ENCODE peak calls at places on chromosome 13, in eight cellular contexts. R is heart left ventricle, H is stomach, C is kidney, W is cardiac muscle cell, T is Panc1, J is neural progenitor cell, Y is fibroblast of lung. U is an unnamed sample.

GRCh38 chr13:46621133-46621532 is 68.2 kb downstream of the LRCH1 start:
- DNase-seq in R (no peak), H (no peak), C (no peak), W (no peak), T (no peak), J (no peak), Y (no peak), U (no peak)

GRCh38 chr13:29563941-29564340 is 31.5 kb downstream of the SLC7A1 start:
- DNase-seq in R (no peak), H (no peak), C (no peak), W (no peak), T (no peak), J (no peak), Y (no peak), U (no peak)

GRCh38 chr13:33870046-33870668 is 52.2 kb downstream of the RFC3 start:
- DNase-seq in R (no peak), H (no peak), C (no peak), W (no peak), T (no peak), J (no peak), Y (no peak), U (no peak)

GRCh38 chr13:84187626-84188025 is 305.4 kb upstream of the SLITRK1 start:
- DNase-seq in R (no peak), H (no peak), C (no peak), W (no peak), T (no peak), J (no peak), Y (no peak), U (no peak)

GRCh38 chr13:42393573-42394360 is 121.8 kb downstream of the AKAP11 start:
- DNase-seq in R (peak; percentile 39), H (no peak), C (no peak), W (no peak), T (no peak), J (no peak), Y (no peak), U (no peak)

GRCh38 chr13:40794414-40795368 is 5.3 kb downstream of the SLC25A15 start:
- DNase-seq in R (no peak), H (no peak), C (no peak), W (no peak), T (no peak), J (no peak), Y (no peak), U (no peak)

GRCh38 chr13:74816737-74817136 is 665.2 kb downstream of the TBC1D4 start:
- DNase-seq in R (no peak), H (no peak), C (no peak), W (no peak), T (no peak), J (no peak), Y (no peak), U (no peak)

GRCh38 chr13:25037057-25037813 is 58.7 kb upstream of the PABPC3 start:
- DNase-seq in R (no peak), H (peak; percentile 46), C (no peak), W (peak; percentile 76), T (peak; percentile 46), J (peak; percentile 82), Y (peak; percentile 73), U (peak; percentile 75)

GRCh38 chr13:29817604-29818378 is 32.6 kb downstream of the UBL3 start:
- DNase-seq in R (no peak), H (no peak), C (no peak), W (no peak), T (no peak), J (no peak), Y (no peak), U (no peak)

GRCh38 chr13:65378943-65379519 is 1851.1 kb downstream of the PCDH9 start:
- DNase-seq in R (no peak), H (no peak), C (no peak), W (no peak), T (no peak), J (peak; percentile 3), Y (peak; percentile 53), U (no peak)

GRCh38 chr13:113404723-113405471 is 41.0 kb upstream of the GRTP1 start:
- DNase-seq in R (peak; percentile 52), H (no peak), C (peak; percentile 62), W (no peak), T (no peak), J (no peak), Y (no peak), U (no peak)

GRCh38 chr13:79874396-79875360 is 393.7 kb downstream of the NDFIP2 start:
- DNase-seq in R (no peak), H (no peak), C (no peak), W (no peak), T (no peak), J (no peak), Y (no peak), U (no peak)

GRCh38 chr13:112859128-112859816 is 109.7 kb upstream of the MCF2L start:
- DNase-seq in R (no peak), H (no peak), C (peak; percentile 66), W (no peak), T (no peak), J (no peak), Y (no peak), U (no peak)

GRCh38 chr13:68304287-68304893 is 1074.3 kb upstream of the PCDH9 start:
- DNase-seq in R (no peak), H (no peak), C (no peak), W (peak; percentile 51), T (peak; percentile 30), J (peak; percentile 35), Y (peak; percentile 39), U (no peak)

GRCh38 chr13:112348642-112349345 is 27.4 kb upstream of the SPACA7 start:
- DNase-seq in R (no peak), H (no peak), C (peak; percentile 30), W (no peak), T (no peak), J (no peak), Y (no peak), U (no peak)

GRCh38 chr13:96428904-96429303 is 339.0 kb downstream of the HS6ST3 start:
- DNase-seq in R (no peak), H (no peak), C (no peak), W (no peak), T (no peak), J (no peak), Y (no peak), U (no peak)

GRCh38 chr13:105971312-105971711 is 564.1 kb downstream of the EFNB2 start:
- DNase-seq in R (no peak), H (no peak), C (no peak), W (no peak), T (no peak), J (peak; percentile 12), Y (no peak), U (no peak)

GRCh38 chr13:98521876-98522275 is 55.0 kb downstream of the STK24 start:
- DNase-seq in R (no peak), H (no peak), C (peak; percentile 69), W (peak; percentile 31), T (no peak), J (no peak), Y (no peak), U (peak; percentile 63)

GRCh38 chr13:98523455-98524102 is 53.3 kb downstream of the STK24 start:
- DNase-seq in R (no peak), H (no peak), C (no peak), W (no peak), T (no peak), J (no peak), Y (no peak), U (no peak)

GRCh38 chr13:98519976-98520375 is 56.9 kb downstream of the STK24 start:
- DNase-seq in R (no peak), H (no peak), C (no peak), W (peak; percentile 56), T (no peak), J (no peak), Y (no peak), U (no peak)

GRCh38 chr13:98520674-98521449 is 56.0 kb downstream of the STK24 start:
- DNase-seq in R (no peak), H (no peak), C (no peak), W (no peak), T (no peak), J (no peak), Y (no peak), U (no peak)

DNA sequence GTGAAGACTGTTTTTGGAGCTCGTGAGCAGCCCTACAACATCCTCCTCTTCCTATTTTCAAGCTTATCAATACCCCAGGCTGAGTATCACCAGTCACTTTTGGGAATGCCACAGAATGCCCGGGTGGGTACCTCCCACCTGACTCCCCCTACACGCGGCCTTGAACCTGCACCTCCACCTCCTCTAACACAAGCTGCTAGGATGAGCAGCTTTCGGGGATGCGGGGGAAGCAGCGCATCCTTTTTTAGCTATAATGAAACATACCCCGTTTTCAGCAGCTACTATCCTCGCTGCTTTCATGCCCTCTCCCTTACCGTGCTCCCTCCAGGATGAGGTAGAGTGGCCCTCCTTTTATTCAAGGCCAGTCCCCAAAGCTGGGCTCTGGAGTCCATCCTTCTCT is 55.4 kb downstream of the STK24 start:
- DNase-seq in R (no peak), H (no peak), C (no peak), W (no peak), T (no peak), J (no peak), Y (no peak), U (no peak)
- H3K4me1 ChIP-seq in R (peaks cover 65% of the 10 kb centered on the region), H (peaks cover 88% of the 10 kb centered on the region), C (peaks cover 42% of the 10 kb centered on the region), W (peaks cover 61% of the 10 kb centered on the region), T (no peaks in the 10 kb centered on the region), J (peaks cover 41% of the 10 kb centered on the region), Y (peaks cover 5% of the 10 kb centered on the region), U (peaks cover 52% of the 10 kb centered on the region)

DNA sequence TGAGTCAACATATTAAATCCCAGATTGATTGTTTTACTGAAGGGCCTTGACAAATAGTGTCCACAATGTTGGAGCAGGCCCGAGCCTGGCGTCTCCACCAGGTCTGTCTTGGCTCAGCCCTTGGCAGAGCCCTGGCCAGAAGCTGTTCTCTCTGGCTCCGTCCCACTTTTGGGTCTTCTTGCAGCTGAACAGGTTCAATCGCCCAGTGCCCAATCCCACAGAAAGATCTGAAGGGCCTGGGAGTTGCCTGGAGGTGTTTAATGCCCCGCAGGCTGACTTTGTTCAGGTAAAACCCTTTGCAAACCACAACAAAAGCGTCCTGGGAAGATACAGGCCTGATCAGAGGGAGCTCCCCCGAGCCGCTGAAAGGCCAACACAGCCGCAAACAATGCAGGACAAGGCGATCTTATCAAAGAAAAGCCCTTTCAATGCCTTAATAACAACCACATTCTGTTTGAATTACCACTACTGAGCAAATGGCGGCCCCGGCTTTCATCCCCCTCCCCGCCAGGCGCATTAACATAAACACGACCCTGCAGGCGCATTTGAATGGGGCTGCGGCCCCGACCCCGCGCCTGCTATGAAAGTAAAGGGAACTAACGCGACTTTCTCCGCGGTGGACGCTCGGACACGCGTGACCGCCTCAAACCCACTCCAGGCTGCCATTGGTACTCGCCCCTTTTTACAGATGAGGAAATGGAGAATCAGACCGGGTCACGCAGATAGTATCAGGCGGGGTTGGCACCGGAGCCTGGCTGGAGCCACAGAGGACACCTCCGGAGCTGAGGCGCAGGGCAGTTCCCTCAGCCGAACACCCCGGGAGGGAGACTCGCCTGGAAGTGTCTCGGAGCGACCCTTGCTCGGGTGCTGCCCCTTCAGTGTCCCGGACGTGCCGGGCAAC is 3.1 kb downstream of the CDX2 start:
- DNase-seq in R (no peak), H (peak; percentile 26), C (no peak), W (no peak), T (no peak), J (peak; percentile 87), Y (no peak), U (no peak)
- H3K4me3 ChIP-seq in R (no peak overlapping the region), H (no peak overlapping the region), C (no peak overlapping the region), W (no peak overlapping the region), T (peak overlapping the region; percentile 53), J (peak overlapping the region; percentile 34), Y (no peak overlapping the region), U (peak overlapping the region; percentile 17)

GRCh38 chr13:110138009-110138699 is 168.8 kb downstream of the COL4A1 start:
- DNase-seq in R (peak; percentile 82), H (peak; percentile 55), C (peak; percentile 88), W (peak; percentile 62), T (no peak), J (peak; percentile 56), Y (peak; percentile 60), U (peak; percentile 53)
- TF ChIP-seq CTCF in R (no peak), H (no peak), C (no peak), W (peak; percentile 4), T (no peak), J (peak; percentile 0), Y (peak; percentile 15), U (no peak)

GRCh38 chr13:50908371-50908770 is 1.2 kb upstream of the RNASEH2B start:
- DNase-seq in R (no peak), H (no peak), C (no peak), W (no peak), T (no peak), J (no peak), Y (no peak), U (no peak)
- H3K4me1 ChIP-seq in R (peaks cover 25% of the 10 kb centered on the region), H (peaks cover 41% of the 10 kb centered on the region), C (no peaks in the 10 kb centered on the region), W (peaks cover 23% of the 10 kb centered on the region), T (peaks cover 19% of the 10 kb centered on the region), J (peaks cover 21% of the 10 kb centered on the region), Y (peaks cover 8% of the 10 kb centered on the region), U (peaks cover 23% of the 10 kb centered on the region)